ENCODE peak calls at places on chromosomes 6 and 20, in six cellular contexts. One of them, this sample, is unnamed.

GRCh38 chr20:1898496-1899168 is 3.4 kb downstream of the SIRPA start:
- DNase-seq in transverse colon: no peak
- DNase-seq in HFF-Myc: no peak
- DNase-seq in mammary epithelial cell: no peak
- DNase-seq in H1: no peak
- DNase-seq in adrenal gland: no peak
- DNase-seq in this sample: no peak

GRCh38 chr6:105769987-105770386 is 316.1 kb upstream of the PRDM1 start:
- DNase-seq in transverse colon: no peak
- DNase-seq in HFF-Myc: no peak
- DNase-seq in mammary epithelial cell: peak
- DNase-seq in H1: no peak
- DNase-seq in adrenal gland: no peak
- DNase-seq in this sample: peak

GRCh38 chr6:108359901-108360882 is 65.3 kb downstream of the AFG1L start:
- DNase-seq in transverse colon: no peak
- DNase-seq in HFF-Myc: no peak
- DNase-seq in mammary epithelial cell: peak
- DNase-seq in H1: no peak
- DNase-seq in adrenal gland: no peak
- DNase-seq in this sample: no peak

GRCh38 chr6:130700397-130700796 is 126.8 kb upstream of the SMLR1 start:
- DNase-seq in transverse colon: no peak
- DNase-seq in HFF-Myc: no peak
- DNase-seq in mammary epithelial cell: no peak
- DNase-seq in H1: no peak
- DNase-seq in adrenal gland: no peak
- DNase-seq in this sample: no peak

GRCh38 chr6:45658396-45658795 is 280.7 kb upstream of the SUPT3H start:
- DNase-seq in transverse colon: no peak
- DNase-seq in HFF-Myc: no peak
- DNase-seq in mammary epithelial cell: no peak
- DNase-seq in H1: no peak
- DNase-seq in adrenal gland: no peak
- DNase-seq in this sample: no peak

GRCh38 chr20:17646209-17646717 is 35.8 kb downstream of the RRBP1 start:
- DNase-seq in transverse colon: no peak
- DNase-seq in HFF-Myc: no peak
- DNase-seq in mammary epithelial cell: no peak
- DNase-seq in H1: no peak
- DNase-seq in adrenal gland: no peak
- DNase-seq in this sample: no peak

GRCh38 chr6:153150400-153150766 is 19.3 kb upstream of the RGS17 start:
- DNase-seq in transverse colon: no peak
- DNase-seq in HFF-Myc: no peak
- DNase-seq in mammary epithelial cell: no peak
- DNase-seq in H1: no peak
- DNase-seq in adrenal gland: no peak
- DNase-seq in this sample: no peak

GRCh38 chr6:158810149-158811095 is 8.7 kb downstream of the EZR start:
- DNase-seq in transverse colon: no peak
- DNase-seq in HFF-Myc: no peak
- DNase-seq in mammary epithelial cell: no peak
- DNase-seq in H1: no peak
- DNase-seq in adrenal gland: no peak
- DNase-seq in this sample: no peak

GRCh38 chr6:7207688-7208087 is 99.9 kb downstream of the RREB1 start:
- DNase-seq in transverse colon: no peak
- DNase-seq in HFF-Myc: no peak
- DNase-seq in mammary epithelial cell: no peak
- DNase-seq in H1: no peak
- DNase-seq in adrenal gland: no peak
- DNase-seq in this sample: no peak

GRCh38 chr6:33620158-33620583 is 951 bp upstream of the ITPR3 start:
- DNase-seq in transverse colon: peak
- DNase-seq in HFF-Myc: no peak
- DNase-seq in mammary epithelial cell: no peak
- DNase-seq in H1: no peak
- DNase-seq in adrenal gland: no peak
- DNase-seq in this sample: no peak

DNA sequence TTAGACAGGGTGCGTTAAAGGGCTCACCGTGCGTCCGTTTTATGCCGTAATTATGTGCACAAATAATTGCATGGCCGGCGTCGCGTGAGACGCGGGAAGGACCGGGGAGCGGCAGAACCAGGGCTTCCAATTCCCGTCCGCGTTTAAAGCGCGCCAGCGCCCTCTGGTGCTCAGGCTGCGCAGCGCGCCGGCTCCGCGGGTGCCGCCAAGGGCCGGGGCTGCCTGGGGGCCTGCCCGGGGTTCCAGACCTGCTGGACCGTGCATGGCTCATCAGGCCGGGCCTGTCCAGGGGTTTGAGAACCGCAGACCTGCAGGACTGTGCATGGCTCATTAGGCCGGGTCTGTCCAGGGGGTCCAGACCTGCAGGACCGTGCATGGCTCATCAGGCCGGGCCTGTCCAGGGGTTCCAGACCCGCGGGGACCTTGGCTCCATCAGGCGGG is 369.0 kb downstream of the THBS2 start:
- DNase-seq in transverse colon: peak
- DNase-seq in HFF-Myc: peak
- DNase-seq in mammary epithelial cell: peak
- DNase-seq in H1: no peak
- DNase-seq in adrenal gland: peak
- DNase-seq in this sample: peak
- TF ChIP-seq CTCF in transverse colon: peak
- TF ChIP-seq CTCF in HFF-Myc: peak
- TF ChIP-seq CTCF in mammary epithelial cell: peak
- TF ChIP-seq CTCF in H1: peak
- TF ChIP-seq CTCF in adrenal gland: peak
- TF ChIP-seq CTCF in this sample: peak

DNA sequence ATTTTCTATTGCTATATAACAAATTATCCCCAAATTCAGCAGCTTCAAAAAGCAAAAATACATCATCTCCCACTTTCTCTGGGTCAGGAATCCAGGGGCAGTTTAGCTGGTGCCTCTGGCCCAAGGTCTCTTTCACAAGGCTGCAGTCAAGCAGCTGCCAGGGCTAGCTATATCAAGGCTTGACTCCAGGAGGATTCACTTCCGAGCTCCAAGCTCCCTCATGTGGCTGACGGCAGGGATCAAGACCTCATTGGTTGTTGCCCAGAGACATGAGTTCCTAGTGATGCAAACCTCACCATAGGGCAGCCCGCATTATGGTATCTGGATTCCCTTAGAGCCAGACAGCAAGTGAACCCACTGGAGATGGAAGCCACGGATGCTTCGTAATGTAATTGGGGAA is 1.3 kb upstream of the VNN1 start:
- DNase-seq in transverse colon: peak
- DNase-seq in HFF-Myc: no peak
- DNase-seq in mammary epithelial cell: peak
- DNase-seq in H1: peak
- DNase-seq in adrenal gland: peak
- DNase-seq in this sample: peak
- TF ChIP-seq CTCF in transverse colon: no peak
- TF ChIP-seq CTCF in HFF-Myc: peak
- TF ChIP-seq CTCF in mammary epithelial cell: peak
- TF ChIP-seq CTCF in H1: peak
- TF ChIP-seq CTCF in adrenal gland: peak
- TF ChIP-seq CTCF in this sample: no peak

GRCh38 chr6:116094041-116094440 is 6.6 kb upstream of the NT5DC1 start:
- DNase-seq in transverse colon: no peak
- DNase-seq in HFF-Myc: no peak
- DNase-seq in mammary epithelial cell: no peak
- DNase-seq in H1: no peak
- DNase-seq in adrenal gland: no peak
- DNase-seq in this sample: no peak
- TF ChIP-seq CTCF in transverse colon: no peak
- TF ChIP-seq CTCF in HFF-Myc: no peak
- TF ChIP-seq CTCF in mammary epithelial cell: no peak
- TF ChIP-seq CTCF in H1: no peak
- TF ChIP-seq CTCF in adrenal gland: no peak
- TF ChIP-seq CTCF in this sample: no peak

GRCh38 chr20:54197621-54198604 is 10.0 kb upstream of the PFDN4 start:
- DNase-seq in transverse colon: no peak
- DNase-seq in HFF-Myc: peak
- DNase-seq in mammary epithelial cell: peak
- DNase-seq in H1: no peak
- DNase-seq in adrenal gland: no peak
- DNase-seq in this sample: peak
- TF ChIP-seq CTCF in transverse colon: no peak
- TF ChIP-seq CTCF in HFF-Myc: peak
- TF ChIP-seq CTCF in mammary epithelial cell: peak
- TF ChIP-seq CTCF in H1: peak
- TF ChIP-seq CTCF in adrenal gland: no peak
- TF ChIP-seq CTCF in this sample: peak

This sample was measured in RWPE1.